ENCODE peak calls at places on chromosomes 16 and 17, in seven cellular contexts. Q is stimulated activated CD4-positive, alpha-beta T cell treated with anti-CD3 and anti-CD28 coated beads, Interleukin-1b, Interleukin-23, amount 100 ng/mL, for 4 hours; C is HCT116; V is heart left ventricle; O is activated CD4-positive, alpha-beta T cell treated with anti-CD3 and anti-CD28 coated beads for 24 hours; N is stimulated activated CD8-positive, alpha-beta memory T cell treated with anti-CD3 and anti-CD28 coated beads, Interleukin-12 subunit alpha, Interleukin-12 subunit beta, amount 100 ng/mL, for 1 hour; U is HFFc6. M is an unnamed sample.

GRCh38 chr17:72373910-72374741 is 253.3 kb downstream of the SOX9 start:
- DNase-seq in Q (no peak), O (no peak), V (no peak), C (no peak), N (no peak), U (no peak), M (no peak)

GRCh38 chr17:14790518-14790917 is 474.6 kb downstream of the PMP22 start:
- DNase-seq in O (no peak), N (no peak), C (no peak), U (no peak), Q (no peak), V (no peak), M (no peak)

GRCh38 chr17:31544186-31544585 is 152.7 kb downstream of the RAB11FIP4 start:
- DNase-seq in O (no peak), C (no peak), V (no peak), U (no peak), N (no peak), Q (no peak), M (no peak)

GRCh38 chr16:87173294-87173883 is 143.8 kb downstream of the C16orf95 start:
- DNase-seq in C (no peak), O (no peak), Q (no peak), V (no peak), N (no peak), U (peak; percentile 21), M (no peak)

GRCh38 chr17:82281502-82282238 is 8.2 kb upstream of the CSNK1D start:
- DNase-seq in O (peak; percentile 41), C (peak; percentile 66), Q (peak; percentile 37), N (no peak), U (no peak), V (no peak), M (peak; percentile 78)

GRCh38 chr17:21174186-21174585 is 39.8 kb downstream of the TMEM11 start:
- DNase-seq in O (no peak), N (no peak), C (no peak), U (no peak), V (no peak), Q (no peak), M (peak; percentile 7)

GRCh38 chr17:4001048-4001590 is 36.9 kb upstream of the ATP2A3 start:
- DNase-seq in N (no peak), U (no peak), O (no peak), V (no peak), C (no peak), Q (no peak), M (no peak)

GRCh38 chr17:7141824-7142223 is 27.2 kb upstream of the ASGR2 start:
- DNase-seq in U (no peak), V (no peak), O (no peak), C (no peak), Q (no peak), N (no peak), M (no peak)

GRCh38 chr17:17125136-17126084 is 80.7 kb downstream of the PLD6 start:
- DNase-seq in Q (no peak), C (no peak), V (peak; percentile 27), O (no peak), U (no peak), N (no peak), M (no peak)

GRCh38 chr17:12514596-12514995 is 151.1 kb upstream of the MYOCD start:
- DNase-seq in Q (no peak), U (no peak), O (no peak), N (no peak), C (no peak), V (no peak), M (no peak)

GRCh38 chr17:18966831-18967624 is 15.1 kb downstream of the SLC5A10 start:
- DNase-seq in Q (no peak), C (no peak), O (no peak), N (no peak), U (peak; percentile 3), V (no peak), M (no peak)

GRCh38 chr16:11719171-11719570 is 23.5 kb downstream of the TXNDC11 start:
- DNase-seq in C (no peak), O (no peak), U (no peak), N (no peak), Q (no peak), V (no peak), M (no peak)

GRCh38 chr16:83980794-83981193 is 12.8 kb downstream of the NECAB2 start:
- DNase-seq in U (no peak), O (no peak), Q (no peak), C (no peak), N (no peak), V (peak; percentile 10), M (no peak)

GRCh38 chr16:2842340-2843000 is 12.4 kb downstream of the ZG16B start:
- DNase-seq in Q (peak; percentile 74), N (peak; percentile 55), U (no peak), V (peak; percentile 81), O (peak; percentile 81), C (peak; percentile 98), M (peak; percentile 61)

GRCh38 chr17:5234645-5235576 is at the start of gene SCIMP:
- DNase-seq in O (no peak), U (no peak), V (no peak), Q (no peak), N (no peak), C (no peak), M (peak; percentile 33)

GRCh38 chr16:5065813-5066212 is at the start of gene C16orf89:
- DNase-seq in C (no peak), V (no peak), Q (no peak), N (no peak), U (no peak), O (no peak), M (peak; percentile 78)

GRCh38 chr17:58643147-58643546 is 48.7 kb downstream of the TEX14 start:
- DNase-seq in O (no peak), V (no peak), C (no peak), Q (no peak), U (peak; percentile 71), N (no peak), M (no peak)

GRCh38 chr17:13749566-13750235 is 148.0 kb upstream of the HS3ST3A1 start:
- DNase-seq in O (no peak), U (no peak), Q (no peak), C (no peak), V (no peak), N (no peak), M (no peak)

GRCh38 chr16:87860553-87861299 is 8.6 kb downstream of the SLC7A5 start:
- DNase-seq in O (no peak), C (no peak), N (no peak), U (peak; percentile 69), V (peak; percentile 56), Q (no peak), M (no peak)

GRCh38 chr17:66755101-66755943 is 79.6 kb upstream of the CACNG5 start:
- DNase-seq in O (no peak), N (no peak), V (no peak), Q (no peak), C (peak; percentile 6), U (no peak), M (no peak)

GRCh38 chr16:70586731-70587130 is 59.6 kb upstream of the IL34 start:
- DNase-seq in N (no peak), C (no peak), O (no peak), V (peak; percentile 37), Q (no peak), U (no peak), M (no peak)

GRCh38 chr17:77941004-77941403 is 17.5 kb upstream of the TNRC6C start:
- DNase-seq in O (no peak), Q (no peak), U (no peak), C (no peak), N (no peak), V (no peak), M (no peak)

GRCh38 chr16:2150418-2151187 is 2.2 kb downstream of the RAB26 start:
- DNase-seq in Q (peak; percentile 23), C (no peak), O (no peak), U (no peak), V (no peak), N (no peak), M (no peak)

GRCh38 chr17:27523712-27524111 is 67.5 kb downstream of the KSR1 start:
- DNase-seq in N (no peak), U (no peak), O (no peak), C (peak; percentile 36), Q (no peak), V (no peak), M (no peak)

GRCh38 chr16:85172465-85173071 is 60.3 kb upstream of the CIBAR2 start:
- DNase-seq in O (no peak), V (no peak), C (peak; percentile 65), N (no peak), U (peak; percentile 57), Q (no peak), M (no peak)

GRCh38 chr17:50359005-50359699 is 13.2 kb downstream of the XYLT2 start:
- DNase-seq in Q (no peak), U (no peak), V (no peak), N (no peak), O (no peak), C (no peak), M (no peak)

GRCh38 chr16:4507588-4508345 is 30.8 kb downstream of the CDIP1 start:
- DNase-seq in V (no peak), O (no peak), N (no peak), Q (no peak), U (no peak), C (no peak), M (no peak)

GRCh38 chr16:56424791-56425438 is 430 bp downstream of the AMFR start:
- DNase-seq in Q (peak; percentile 37), O (peak; percentile 12), N (no peak), V (peak; percentile 70), U (no peak), C (no peak), M (no peak)

GRCh38 chr16:83215417-83216001 is 588.7 kb downstream of the CDH13 start:
- DNase-seq in N (peak; percentile 8), U (peak; percentile 15), Q (peak; percentile 17), O (peak; percentile 11), V (no peak), C (peak; percentile 21), M (no peak)

GRCh38 chr17:79513805-79514535 is 96.9 kb downstream of the RBFOX3 start:
- DNase-seq in U (no peak), Q (no peak), N (no peak), V (no peak), C (no peak), O (no peak), M (no peak)

GRCh38 chr17:72928454-72929136 is 163.9 kb downstream of the SLC39A11 start:
- DNase-seq in C (no peak), N (no peak), Q (no peak), O (no peak), V (no peak), U (no peak), M (no peak)

GRCh38 chr16:70523621-70524405 is at the start of gene SF3B3:
- DNase-seq in C (no peak), Q (peak; percentile 57), O (peak; percentile 41), N (peak; percentile 55), U (peak; percentile 17), V (peak; percentile 84), M (peak; percentile 67)

GRCh38 chr17:42845918-42846593 is 1.7 kb downstream of the AOC2 start:
- DNase-seq in U (no peak), V (no peak), O (no peak), Q (no peak), C (no peak), N (no peak), M (no peak)

GRCh38 chr16:30663038-30663437 is 4.8 kb downstream of the FBRS start:
- DNase-seq in O (no peak), V (no peak), Q (no peak), U (no peak), N (no peak), C (no peak), M (no peak)

GRCh38 chr16:81035975-81036750 is 521 bp downstream of the ATMIN start:
- DNase-seq in O (no peak), N (peak; percentile 5), V (peak; percentile 69), Q (peak; percentile 35), U (peak; percentile 2), C (no peak), M (no peak)

GRCh38 chr17:9021985-9022552 is 759 bp downstream of the NTN1 start:
- DNase-seq in C (no peak), N (no peak), Q (peak; percentile 7), U (no peak), O (no peak), V (peak; percentile 66), M (no peak)

GRCh38 chr16:85561248-85562101 is 51.6 kb upstream of the GSE1 start:
- DNase-seq in O (no peak), N (no peak), C (no peak), V (no peak), U (no peak), Q (no peak), M (no peak)

GRCh38 chr16:57826040-57826434 is 23.7 kb upstream of the KIFC3 start:
- DNase-seq in Q (no peak), N (no peak), V (no peak), C (no peak), U (no peak), O (no peak), M (no peak)